ENCODE peak calls at places on chromosome 9, in four cellular contexts. One of them, this sample, is unnamed. For H3K9me3, the result is how much of the 10 kb centered on the place peaks cover.

GRCh38 chr9:87123830-87124229 is 176.5 kb upstream of the GAS1 start:
- DNase-seq in cardiac muscle cell: no peak
- DNase-seq in effector memory CD4-positive, alpha-beta T cell: no peak
- DNase-seq in hepatocyte: no peak
- DNase-seq in this sample: no peak

GRCh38 chr9:15211994-15212501 is 95.0 kb downstream of the TTC39B start:
- DNase-seq in cardiac muscle cell: peak
- DNase-seq in hepatocyte: no peak
- DNase-seq in effector memory CD4-positive, alpha-beta T cell: no peak
- DNase-seq in this sample: no peak

GRCh38 chr9:38619556-38620447 is 594 bp downstream of the ANKRD18A start:
- DNase-seq in hepatocyte: peak
- DNase-seq in effector memory CD4-positive, alpha-beta T cell: peak
- DNase-seq in cardiac muscle cell: no peak
- DNase-seq in this sample: peak

GRCh38 chr9:123322771-123323481 is 33.1 kb upstream of the CRB2 start:
- DNase-seq in hepatocyte: no peak
- DNase-seq in cardiac muscle cell: no peak
- DNase-seq in effector memory CD4-positive, alpha-beta T cell: peak
- DNase-seq in this sample: no peak

GRCh38 chr9:95078516-95078915 is 239.0 kb downstream of the FANCC start:
- DNase-seq in cardiac muscle cell: no peak
- DNase-seq in hepatocyte: no peak
- DNase-seq in effector memory CD4-positive, alpha-beta T cell: no peak
- DNase-seq in this sample: no peak

GRCh38 chr9:37421914-37422288 is 595 bp upstream of the GRHPR start:
- DNase-seq in effector memory CD4-positive, alpha-beta T cell: no peak
- DNase-seq in cardiac muscle cell: no peak
- DNase-seq in hepatocyte: no peak
- DNase-seq in this sample: peak

GRCh38 chr9:122058707-122059106 is 34.4 kb downstream of the TTLL11 start:
- DNase-seq in effector memory CD4-positive, alpha-beta T cell: no peak
- DNase-seq in cardiac muscle cell: no peak
- DNase-seq in hepatocyte: no peak
- DNase-seq in this sample: no peak

GRCh38 chr9:35907732-35908483 is 1.4 kb upstream of the SPAAR start:
- DNase-seq in cardiac muscle cell: peak
- DNase-seq in hepatocyte: peak
- DNase-seq in effector memory CD4-positive, alpha-beta T cell: no peak
- DNase-seq in this sample: peak

GRCh38 chr9:115289757-115290208 is 171.8 kb upstream of the TNC start:
- DNase-seq in cardiac muscle cell: peak
- DNase-seq in hepatocyte: peak
- DNase-seq in effector memory CD4-positive, alpha-beta T cell: no peak
- DNase-seq in this sample: no peak

GRCh38 chr9:124197177-124198095 is 60.3 kb upstream of the NEK6 start:
- DNase-seq in hepatocyte: no peak
- DNase-seq in effector memory CD4-positive, alpha-beta T cell: no peak
- DNase-seq in cardiac muscle cell: no peak
- DNase-seq in this sample: peak

GRCh38 chr9:78510035-78510434 is 213.1 kb downstream of the PSAT1 start:
- DNase-seq in effector memory CD4-positive, alpha-beta T cell: no peak
- DNase-seq in hepatocyte: no peak
- DNase-seq in cardiac muscle cell: no peak
- DNase-seq in this sample: no peak

GRCh38 chr9:29968831-29969230 is 2395.6 kb upstream of the C9orf72 start:
- DNase-seq in cardiac muscle cell: no peak
- DNase-seq in effector memory CD4-positive, alpha-beta T cell: no peak
- DNase-seq in hepatocyte: no peak
- DNase-seq in this sample: no peak

GRCh38 chr9:90538566-90538965 is 104.1 kb downstream of the DIRAS2 start:
- DNase-seq in effector memory CD4-positive, alpha-beta T cell: no peak
- DNase-seq in cardiac muscle cell: no peak
- DNase-seq in hepatocyte: no peak
- DNase-seq in this sample: no peak

GRCh38 chr9:116661037-116661954 is 25.8 kb upstream of the TRIM32 start:
- DNase-seq in effector memory CD4-positive, alpha-beta T cell: no peak
- DNase-seq in cardiac muscle cell: peak
- DNase-seq in hepatocyte: peak
- DNase-seq in this sample: no peak

GRCh38 chr9:4315582-4316215 is 15.8 kb upstream of the GLIS3 start:
- DNase-seq in cardiac muscle cell: peak
- DNase-seq in hepatocyte: peak
- DNase-seq in effector memory CD4-positive, alpha-beta T cell: peak
- DNase-seq in this sample: peak

GRCh38 chr9:109113239-109113638 is 6.5 kb downstream of the TMEM245 start:
- DNase-seq in hepatocyte: no peak
- DNase-seq in cardiac muscle cell: no peak
- DNase-seq in effector memory CD4-positive, alpha-beta T cell: no peak
- DNase-seq in this sample: no peak

GRCh38 chr9:109110326-109111014 is 9.3 kb downstream of the TMEM245 start:
- DNase-seq in cardiac muscle cell: peak
- DNase-seq in hepatocyte: no peak
- DNase-seq in effector memory CD4-positive, alpha-beta T cell: no peak
- DNase-seq in this sample: no peak

GRCh38 chr9:109114670-109115069 is 5.1 kb downstream of the TMEM245 start:
- DNase-seq in cardiac muscle cell: peak
- DNase-seq in effector memory CD4-positive, alpha-beta T cell: no peak
- DNase-seq in hepatocyte: no peak
- DNase-seq in this sample: no peak

GRCh38 chr9:109115931-109116541 is 3.7 kb downstream of the TMEM245 start:
- DNase-seq in hepatocyte: no peak
- DNase-seq in effector memory CD4-positive, alpha-beta T cell: no peak
- DNase-seq in cardiac muscle cell: peak
- DNase-seq in this sample: no peak

DNA sequence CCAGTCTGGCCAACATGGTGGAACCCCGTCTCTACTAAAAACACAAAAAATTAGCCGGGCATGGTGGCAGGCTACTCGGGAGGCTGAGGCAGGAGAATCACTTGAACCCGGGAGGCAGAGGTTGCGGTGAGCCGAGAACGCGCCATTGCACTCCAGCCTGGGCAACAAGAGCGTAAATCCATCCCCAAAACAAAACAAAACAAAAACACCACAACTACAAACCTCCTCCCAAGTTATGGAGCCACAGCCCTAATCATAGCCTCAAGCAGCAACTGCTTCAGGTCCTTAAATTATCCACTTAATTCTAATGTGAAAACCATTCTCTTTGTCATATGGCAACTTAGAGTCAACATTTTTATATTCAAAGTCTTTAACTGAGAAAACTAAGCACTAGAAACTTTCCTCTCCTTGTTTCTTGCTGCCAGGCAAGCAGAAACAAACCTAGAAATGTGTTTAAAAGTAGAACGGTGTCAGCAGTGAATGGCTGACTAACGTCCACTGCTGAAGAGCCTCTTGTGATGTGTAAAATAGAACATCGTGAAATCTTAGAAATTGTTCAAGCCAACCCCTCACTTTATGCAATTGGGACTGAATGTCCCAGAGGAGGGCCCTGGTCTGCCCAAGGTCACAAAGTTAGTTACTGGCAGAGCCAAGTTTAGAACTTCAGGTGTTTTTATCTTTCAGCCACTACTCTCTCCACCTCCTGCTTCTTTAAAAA is 5.7 kb downstream of the TMEM245 start:
- DNase-seq in hepatocyte: no peak
- DNase-seq in cardiac muscle cell: no peak
- DNase-seq in effector memory CD4-positive, alpha-beta T cell: no peak
- DNase-seq in this sample: no peak
- H3K27ac ChIP-seq in hepatocyte: peak
- H3K27ac ChIP-seq in cardiac muscle cell: peak
- H3K27ac ChIP-seq in effector memory CD4-positive, alpha-beta T cell: no peak
- H3K27ac ChIP-seq in this sample: peak

GRCh38 chr9:22228542-22228941 is 218.1 kb upstream of the DMRTA1 start:
- DNase-seq in hepatocyte: no peak
- DNase-seq in effector memory CD4-positive, alpha-beta T cell: no peak
- DNase-seq in cardiac muscle cell: peak
- DNase-seq in this sample: no peak

GRCh38 chr9:22232971-22233370 is 213.7 kb upstream of the DMRTA1 start:
- DNase-seq in effector memory CD4-positive, alpha-beta T cell: no peak
- DNase-seq in cardiac muscle cell: no peak
- DNase-seq in hepatocyte: no peak
- DNase-seq in this sample: no peak

GRCh38 chr9:22229069-22229468 is 217.6 kb upstream of the DMRTA1 start:
- DNase-seq in cardiac muscle cell: no peak
- DNase-seq in hepatocyte: no peak
- DNase-seq in effector memory CD4-positive, alpha-beta T cell: no peak
- DNase-seq in this sample: no peak

DNA sequence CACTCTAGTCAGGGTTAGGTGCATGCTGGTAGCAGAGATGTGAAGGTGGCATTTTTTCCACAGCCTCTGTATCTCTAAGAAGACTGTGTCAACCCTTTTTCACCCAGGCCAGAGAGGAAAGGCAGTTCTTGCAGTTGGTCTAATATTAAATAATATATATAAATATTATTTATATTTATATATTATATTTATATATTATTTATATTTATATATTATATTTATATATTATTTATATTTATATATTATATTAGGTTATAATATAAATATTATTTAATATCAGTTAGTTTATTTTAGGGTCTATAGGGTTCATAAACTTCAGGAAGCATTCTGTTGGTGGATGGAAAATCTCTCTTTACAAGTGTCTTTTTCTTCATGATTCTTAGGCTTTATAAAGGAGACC is 218.6 kb upstream of the DMRTA1 start:
- DNase-seq in effector memory CD4-positive, alpha-beta T cell: no peak
- DNase-seq in cardiac muscle cell: no peak
- DNase-seq in hepatocyte: no peak
- DNase-seq in this sample: no peak
- H3K9me3 ChIP-seq in effector memory CD4-positive, alpha-beta T cell: under half
- H3K9me3 ChIP-seq in cardiac muscle cell: under half
- H3K9me3 ChIP-seq in hepatocyte: under half
- H3K9me3 ChIP-seq in this sample: under half

GRCh38 chr9:135307314-135307713 is 172.3 kb upstream of the PPP1R26 start:
- DNase-seq in effector memory CD4-positive, alpha-beta T cell: no peak
- DNase-seq in hepatocyte: no peak
- DNase-seq in cardiac muscle cell: no peak
- DNase-seq in this sample: no peak

GRCh38 chr9:135309763-135310125 is 169.8 kb upstream of the PPP1R26 start:
- DNase-seq in effector memory CD4-positive, alpha-beta T cell: no peak
- DNase-seq in cardiac muscle cell: no peak
- DNase-seq in hepatocyte: no peak
- DNase-seq in this sample: no peak

GRCh38 chr9:135306699-135307098 is 172.9 kb upstream of the PPP1R26 start:
- DNase-seq in effector memory CD4-positive, alpha-beta T cell: no peak
- DNase-seq in cardiac muscle cell: no peak
- DNase-seq in hepatocyte: no peak
- DNase-seq in this sample: no peak

GRCh38 chr9:135310134-135310533 is 169.4 kb upstream of the PPP1R26 start:
- DNase-seq in hepatocyte: no peak
- DNase-seq in cardiac muscle cell: no peak
- DNase-seq in effector memory CD4-positive, alpha-beta T cell: no peak
- DNase-seq in this sample: no peak

GRCh38 chr9:135308809-135309762 is 170.5 kb upstream of the PPP1R26 start:
- DNase-seq in hepatocyte: no peak
- DNase-seq in effector memory CD4-positive, alpha-beta T cell: no peak
- DNase-seq in cardiac muscle cell: no peak
- DNase-seq in this sample: no peak
- H3K27ac ChIP-seq in hepatocyte: no peak
- H3K27ac ChIP-seq in effector memory CD4-positive, alpha-beta T cell: no peak
- H3K27ac ChIP-seq in cardiac muscle cell: no peak
- H3K27ac ChIP-seq in this sample: no peak

GRCh38 chr9:89278551-89278950 is 32.4 kb upstream of the CKS2 start:
- DNase-seq in cardiac muscle cell: no peak
- DNase-seq in effector memory CD4-positive, alpha-beta T cell: no peak
- DNase-seq in hepatocyte: no peak
- DNase-seq in this sample: no peak

GRCh38 chr9:89273528-89274279 is 37.3 kb upstream of the CKS2 start:
- DNase-seq in hepatocyte: no peak
- DNase-seq in cardiac muscle cell: no peak
- DNase-seq in effector memory CD4-positive, alpha-beta T cell: no peak
- DNase-seq in this sample: no peak

GRCh38 chr9:89277043-89277442 is 34.0 kb upstream of the CKS2 start:
- DNase-seq in effector memory CD4-positive, alpha-beta T cell: no peak
- DNase-seq in cardiac muscle cell: no peak
- DNase-seq in hepatocyte: no peak
- DNase-seq in this sample: no peak

GRCh38 chr9:89277454-89277853 is 33.5 kb upstream of the CKS2 start:
- DNase-seq in hepatocyte: no peak
- DNase-seq in cardiac muscle cell: peak
- DNase-seq in effector memory CD4-positive, alpha-beta T cell: no peak
- DNase-seq in this sample: no peak

GRCh38 chr9:89274838-89275237 is 36.2 kb upstream of the CKS2 start:
- DNase-seq in cardiac muscle cell: peak
- DNase-seq in hepatocyte: no peak
- DNase-seq in effector memory CD4-positive, alpha-beta T cell: no peak
- DNase-seq in this sample: no peak
- H3K9me3 ChIP-seq in cardiac muscle cell: under half
- H3K9me3 ChIP-seq in hepatocyte: under half
- H3K9me3 ChIP-seq in effector memory CD4-positive, alpha-beta T cell: under half
- H3K9me3 ChIP-seq in this sample: under half

DNA sequence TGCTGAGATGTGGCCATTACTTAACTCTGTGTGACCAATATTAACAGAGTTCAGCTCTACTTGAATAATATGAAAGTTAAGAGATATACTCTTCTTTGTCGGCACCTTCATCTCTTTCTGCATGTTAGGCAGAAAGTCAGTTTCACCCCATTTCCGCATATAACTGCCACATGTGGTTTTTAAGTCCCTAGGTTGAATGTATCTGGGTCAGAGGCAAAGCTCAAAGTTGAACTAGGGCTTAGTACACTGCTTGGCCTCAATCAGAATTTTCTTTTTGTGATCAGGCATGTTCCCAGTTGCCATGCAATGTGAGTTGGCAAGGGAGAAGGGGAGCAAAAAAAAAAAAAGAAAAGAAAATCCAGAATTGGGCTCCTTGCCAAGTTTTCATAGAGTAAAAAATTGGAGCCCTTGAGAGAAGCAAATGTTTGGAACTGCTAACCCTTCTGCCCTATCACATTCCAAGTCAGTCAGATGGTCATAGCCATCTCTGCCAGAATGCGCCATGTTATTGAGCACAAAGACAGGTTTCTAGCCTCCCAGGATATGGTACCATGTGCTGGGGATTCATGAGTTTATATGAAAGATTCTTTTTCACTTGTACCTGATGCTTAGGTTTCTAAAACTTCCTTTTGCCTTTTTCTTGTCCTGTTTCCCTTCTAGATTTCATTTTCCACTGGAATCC is 251.1 kb upstream of the RORB start:
- DNase-seq in effector memory CD4-positive, alpha-beta T cell: no peak
- DNase-seq in cardiac muscle cell: no peak
- DNase-seq in hepatocyte: no peak
- DNase-seq in this sample: no peak
- H3K27ac ChIP-seq in effector memory CD4-positive, alpha-beta T cell: no peak
- H3K27ac ChIP-seq in cardiac muscle cell: no peak
- H3K27ac ChIP-seq in hepatocyte: no peak
- H3K27ac ChIP-seq in this sample: no peak

This sample was measured in lower lobe of right lung.